ENCODE peak calls at places on chromosomes 2 and 18, in four cellular contexts. X is Peyer's patch, N is HTR-8/SVneo, M is fibroblast of the conjunctiva. C is an unnamed sample.

GRCh38 chr2:61178603-61179545 is 16.9 kb downstream of the C2orf74 start:
- DNase-seq in X (no peak), N (no peak), M (no peak), C (no peak)

GRCh38 chr2:22281033-22281432 is 1103.9 kb upstream of the KLHL29 start:
- DNase-seq in X (no peak), N (no peak), M (peak), C (no peak)

GRCh38 chr2:1755436-1756191 is 11.3 kb upstream of the PXDN start:
- DNase-seq in X (no peak), N (peak), M (no peak), C (no peak)

GRCh38 chr2:110173523-110173922 is 31.3 kb downstream of the NPHP1 start:
- DNase-seq in X (no peak), N (no peak), M (no peak), C (no peak)

GRCh38 chr2:236565879-236566402 is 3.7 kb upstream of the ACKR3 start:
- DNase-seq in X (no peak), N (no peak), M (no peak), C (no peak)

GRCh38 chr2:5696741-5697521 is 4.7 kb downstream of the SOX11 start:
- DNase-seq in X (no peak), N (no peak), M (peak), C (no peak)

GRCh38 chr2:161273038-161273760 is 35.0 kb upstream of the PSMD14 start:
- DNase-seq in X (no peak), N (peak), M (peak), C (peak)

GRCh38 chr2:45761660-45762059 is 110.2 kb downstream of the PRKCE start:
- DNase-seq in X (no peak), N (no peak), M (no peak), C (no peak)

GRCh38 chr2:101162561-101163330 is 11.6 kb upstream of the TBC1D8 start:
- DNase-seq in X (no peak), N (no peak), M (no peak), C (no peak)

GRCh38 chr18:1147616-1148184 is 243.0 kb downstream of the ADCYAP1 start:
- DNase-seq in X (no peak), N (no peak), M (no peak), C (no peak)